ENCODE peak calls at places on chromosome 18, in six cellular contexts. X, G, T, W, J and N are unnamed samples.

GRCh38 chr18:21187886-21188285 is 54.1 kb upstream of the GREB1L start:
- DNase-seq in X (no peak), G (no peak), T (no peak), W (no peak), J (no peak), N (no peak)

GRCh38 chr18:28559511-28559910 is 382.6 kb upstream of the CDH2 start:
- DNase-seq in X (no peak), G (no peak), T (no peak), W (no peak), J (no peak), N (peak; percentile 26)

GRCh38 chr18:33812186-33812585 is 234.2 kb downstream of the ASXL3 start:
- DNase-seq in X (no peak), G (no peak), T (no peak), W (no peak), J (no peak), N (peak; percentile 62)

GRCh38 chr18:54830260-54830659 is 2.0 kb downstream of the RAB27B start:
- DNase-seq in X (peak; percentile 35), G (no peak), T (no peak), W (peak; percentile 72), J (no peak), N (peak; percentile 70)

GRCh38 chr18:74896390-74896991 is 298.8 kb downstream of the ZNF407 start:
- DNase-seq in X (peak; percentile 41), G (peak; percentile 12), T (peak; percentile 9), W (peak; percentile 6), J (peak; percentile 60), N (peak; percentile 60)

GRCh38 chr18:79309572-79310278 is 86.0 kb upstream of the NFATC1 start:
- DNase-seq in X (peak; percentile 60), G (no peak), T (peak; percentile 22), W (no peak), J (no peak), N (no peak)

GRCh38 chr18:59035591-59035990 is 104.1 kb upstream of the SEC11C start:
- DNase-seq in X (no peak), G (no peak), T (no peak), W (no peak), J (no peak), N (no peak)

GRCh38 chr18:35203001-35203553 is 37.8 kb upstream of the ZNF397 start:
- DNase-seq in X (no peak), G (no peak), T (no peak), W (no peak), J (no peak), N (no peak)

GRCh38 chr18:48767090-48767670 is 183.6 kb downstream of the SMAD7 start:
- DNase-seq in X (peak; percentile 86), G (peak; percentile 72), T (peak; percentile 50), W (no peak), J (no peak), N (no peak)

GRCh38 chr18:7847988-7848387 is 280.9 kb downstream of the PTPRM start:
- DNase-seq in X (no peak), G (no peak), T (no peak), W (no peak), J (no peak), N (no peak)

GRCh38 chr18:42706029-42706608 is 409.4 kb downstream of the RIT2 start:
- DNase-seq in X (no peak), G (no peak), T (no peak), W (no peak), J (no peak), N (no peak)

GRCh38 chr18:55318864-55319516 is 269.0 kb downstream of the TCF4 start:
- DNase-seq in X (peak; percentile 87), G (no peak), T (peak; percentile 63), W (peak; percentile 76), J (no peak), N (no peak)

GRCh38 chr18:63376493-63377053 is 9.6 kb upstream of the KDSR start:
- DNase-seq in X (peak; percentile 87), G (no peak), T (peak; percentile 63), W (peak; percentile 85), J (no peak), N (peak; percentile 44)

GRCh38 chr18:27661320-27662049 is 476.4 kb upstream of the CHST9 start:
- DNase-seq in X (no peak), G (no peak), T (no peak), W (no peak), J (no peak), N (no peak)

GRCh38 chr18:44548291-44549221 is 132.1 kb upstream of the SETBP1 start:
- DNase-seq in X (peak; percentile 39), G (no peak), T (peak; percentile 71), W (peak; percentile 34), J (no peak), N (no peak)

GRCh38 chr18:25535495-25535894 is 183.5 kb upstream of the ZNF521 start:
- DNase-seq in X (no peak), G (no peak), T (no peak), W (no peak), J (no peak), N (no peak)

GRCh38 chr18:3297025-3297984 is 35.4 kb downstream of the MYL12B start:
- DNase-seq in X (peak; percentile 98), G (peak; percentile 76), T (peak; percentile 76), W (peak; percentile 94), J (peak; percentile 97), N (peak; percentile 97)

GRCh38 chr18:55552498-55553189 is 35.3 kb downstream of the TCF4 start:
- DNase-seq in X (no peak), G (no peak), T (no peak), W (no peak), J (no peak), N (no peak)

GRCh38 chr18:78501251-78501650 is 478.4 kb upstream of the SALL3 start:
- DNase-seq in X (no peak), G (no peak), T (no peak), W (no peak), J (no peak), N (no peak)

GRCh38 chr18:27585602-27586173 is 400.6 kb upstream of the CHST9 start:
- DNase-seq in X (no peak), G (no peak), T (no peak), W (no peak), J (no peak), N (no peak)

GRCh38 chr18:46152436-46152807 is 48.2 kb downstream of the HAUS1 start:
- DNase-seq in X (peak; percentile 53), G (peak; percentile 28), T (peak; percentile 86), W (peak; percentile 76), J (no peak), N (peak; percentile 88)

GRCh38 chr18:27996792-27997191 is 180.1 kb downstream of the CDH2 start:
- DNase-seq in X (peak; percentile 43), G (no peak), T (peak; percentile 59), W (peak; percentile 73), J (no peak), N (peak; percentile 67)

GRCh38 chr18:47436871-47437270 is 185.4 kb upstream of the SKOR2 start:
- DNase-seq in X (no peak), G (no peak), T (no peak), W (no peak), J (no peak), N (no peak)

GRCh38 chr18:78605255-78605654 is 374.4 kb upstream of the SALL3 start:
- DNase-seq in X (no peak), G (no peak), T (no peak), W (no peak), J (no peak), N (no peak)

GRCh38 chr18:58045265-58046086 is 1.4 kb downstream of the NEDD4L start:
- DNase-seq in X (peak; percentile 44), G (peak; percentile 8), T (peak; percentile 40), W (peak; percentile 21), J (peak; percentile 66), N (peak; percentile 68)

GRCh38 chr18:46481847-46482245 is 175.2 kb downstream of the LOXHD1 start:
- DNase-seq in X (no peak), G (no peak), T (peak; percentile 26), W (no peak), J (no peak), N (peak; percentile 42)

GRCh38 chr18:10410472-10411300 is 43.7 kb upstream of the APCDD1 start:
- DNase-seq in X (no peak), G (no peak), T (no peak), W (no peak), J (no peak), N (no peak)

DNA sequence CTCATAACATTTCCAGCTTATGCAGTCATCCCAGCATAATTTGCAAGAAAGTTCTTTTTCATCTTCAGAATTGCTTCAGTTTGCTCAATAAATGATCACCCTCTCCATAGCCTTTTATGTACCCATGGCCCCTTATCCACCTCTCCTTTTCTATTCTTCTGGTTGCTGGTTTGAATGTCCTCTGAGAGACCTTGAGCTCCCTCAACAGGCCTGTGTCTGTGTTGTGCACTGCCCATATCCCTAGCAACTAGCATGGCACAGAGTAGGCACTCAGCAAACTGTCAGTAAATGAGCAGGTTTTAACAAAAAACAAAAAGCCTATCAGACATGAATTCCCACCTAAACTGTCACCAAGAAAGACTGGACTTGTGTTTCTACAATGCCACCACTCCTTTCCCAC is 160.5 kb downstream of the AKAIN1 start:
- DNase-seq in X (no peak), G (no peak), T (no peak), W (no peak), J (no peak), N (no peak)
- TF ChIP-seq CTCF in X (no peak), G (no peak), T (no peak), W (no peak), J (no peak), N (no peak)

GRCh38 chr18:49815927-49816326 is 2.6 kb upstream of the ACAA2 start:
- DNase-seq in X (no peak), G (no peak), T (no peak), W (no peak), J (no peak), N (no peak)

GRCh38 chr18:49813071-49813320 is 337 bp downstream of the ACAA2 start:
- DNase-seq in X (peak; percentile 43), G (no peak), T (peak; percentile 58), W (peak; percentile 46), J (peak; percentile 30), N (peak; percentile 35)

GRCh38 chr18:49813321-49814146 is at the start of gene ACAA2:
- DNase-seq in X (peak; percentile 88), G (peak; percentile 89), T (peak; percentile 96), W (peak; percentile 92), J (peak; percentile 80), N (peak; percentile 95)

GRCh38 chr18:49812321-49813070 is 837 bp downstream of the ACAA2 start:
- DNase-seq in X (no peak), G (no peak), T (no peak), W (no peak), J (no peak), N (peak; percentile 19)

DNA sequence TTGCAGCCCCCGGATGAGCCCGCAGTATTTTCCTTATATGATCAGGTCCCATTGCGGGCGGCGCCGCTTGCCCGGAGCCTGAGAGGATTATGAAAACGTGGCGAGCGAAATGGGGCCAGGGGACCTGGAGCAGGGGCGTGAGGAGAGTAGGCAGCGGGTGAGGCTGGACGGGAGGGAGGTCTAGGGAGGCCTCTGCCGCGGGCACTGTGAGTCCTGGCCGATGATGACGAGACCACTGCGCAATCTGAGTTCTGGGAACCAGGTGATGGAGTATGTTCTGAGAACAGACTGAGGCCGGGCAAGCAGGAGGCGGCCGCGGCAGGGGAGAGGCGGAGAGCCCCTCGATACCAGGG is 790 bp upstream of the ACAA2 start:
- DNase-seq in X (peak; percentile 73), G (peak; percentile 64), T (peak; percentile 79), W (peak; percentile 72), J (peak; percentile 57), N (peak; percentile 69)
- TF ChIP-seq CTCF in X (no peak), G (no peak), T (no peak), W (no peak), J (no peak), N (no peak)

GRCh38 chr18:77061946-77062517 is 70.6 kb downstream of the MBP start:
- DNase-seq in X (peak; percentile 84), G (no peak), T (no peak), W (no peak), J (no peak), N (no peak)
- TF ChIP-seq CTCF in X (peak; percentile 35), G (no peak), T (no peak), W (no peak), J (no peak), N (no peak)

GRCh38 chr18:38579764-38580163 is 1014.2 kb upstream of the CELF4 start:
- DNase-seq in X (no peak), G (no peak), T (no peak), W (no peak), J (no peak), N (no peak)
- TF ChIP-seq CTCF in X (no peak), G (no peak), T (no peak), W (no peak), J (no peak), N (no peak)